ENCODE peak calls at places on chromosomes 3 and 15, in eight cellular contexts. Y is adrenal gland, N is nephron progenitor cell, V is neural progenitor cell, J is heart left ventricle, W is fibroblast of mammary gland, Q is PC-3, Z is GM13976. G is an unnamed sample.
A peak's percentile ranks its signal among the peaks of the same experiment; 100 is the strongest.

GRCh38 chr3:27859821-27860220 is 137.7 kb upstream of the EOMES start:
- DNase-seq in Y (no peak), Z (no peak), Q (peak; percentile 8), N (no peak), W (no peak), V (no peak), J (no peak), G (no peak)

GRCh38 chr3:72200332-72200731 is 415.4 kb upstream of the PROK2 start:
- DNase-seq in J (no peak), N (no peak), Z (no peak), Y (no peak), V (no peak), W (no peak), Q (no peak), G (no peak)

GRCh38 chr15:65094294-65094995 is 17.9 kb downstream of the KBTBD13 start:
- DNase-seq in N (no peak), J (no peak), V (no peak), Q (no peak), W (no peak), Z (no peak), Y (peak; percentile 56), G (no peak)

GRCh38 chr3:152745677-152746076 is 89.3 kb upstream of the P2RY1 start:
- DNase-seq in Z (no peak), V (no peak), W (no peak), Y (no peak), J (no peak), Q (no peak), N (no peak), G (no peak)

GRCh38 chr3:124277516-124277890 is 285.6 kb upstream of the ROPN1 start:
- DNase-seq in W (peak; percentile 45), Q (no peak), Z (no peak), Y (peak; percentile 57), J (peak; percentile 52), N (no peak), V (no peak), G (no peak)

GRCh38 chr3:64353256-64353655 is 128.0 kb upstream of the PRICKLE2 start:
- DNase-seq in J (no peak), Y (no peak), N (no peak), W (peak; percentile 54), Q (no peak), Z (no peak), V (no peak), G (no peak)

GRCh38 chr15:27592036-27592725 is 506.9 kb downstream of the OCA2 start:
- DNase-seq in Q (no peak), Z (no peak), J (no peak), Y (no peak), N (peak; percentile 12), W (no peak), V (peak; percentile 32), G (no peak)

GRCh38 chr3:10015476-10015904 is 10.7 kb upstream of the FANCD2 start:
- DNase-seq in W (peak; percentile 97), Y (peak; percentile 76), Z (no peak), J (peak; percentile 88), V (no peak), N (no peak), Q (peak; percentile 75), G (no peak)

GRCh38 chr15:59268199-59268979 is 61.7 kb downstream of the LDHAL6B start:
- DNase-seq in V (no peak), J (no peak), Y (no peak), Z (no peak), W (peak; percentile 85), Q (peak; percentile 63), N (no peak), G (no peak)

GRCh38 chr15:29682361-29682760 is 139.9 kb downstream of the TJP1 start:
- DNase-seq in J (no peak), Q (no peak), Y (no peak), V (no peak), Z (no peak), W (no peak), N (no peak), G (no peak)

GRCh38 chr15:28914046-28914445 is 28.3 kb downstream of the APBA2 start:
- DNase-seq in Z (no peak), V (no peak), W (no peak), N (no peak), J (no peak), Q (no peak), Y (no peak), G (no peak)

DNA sequence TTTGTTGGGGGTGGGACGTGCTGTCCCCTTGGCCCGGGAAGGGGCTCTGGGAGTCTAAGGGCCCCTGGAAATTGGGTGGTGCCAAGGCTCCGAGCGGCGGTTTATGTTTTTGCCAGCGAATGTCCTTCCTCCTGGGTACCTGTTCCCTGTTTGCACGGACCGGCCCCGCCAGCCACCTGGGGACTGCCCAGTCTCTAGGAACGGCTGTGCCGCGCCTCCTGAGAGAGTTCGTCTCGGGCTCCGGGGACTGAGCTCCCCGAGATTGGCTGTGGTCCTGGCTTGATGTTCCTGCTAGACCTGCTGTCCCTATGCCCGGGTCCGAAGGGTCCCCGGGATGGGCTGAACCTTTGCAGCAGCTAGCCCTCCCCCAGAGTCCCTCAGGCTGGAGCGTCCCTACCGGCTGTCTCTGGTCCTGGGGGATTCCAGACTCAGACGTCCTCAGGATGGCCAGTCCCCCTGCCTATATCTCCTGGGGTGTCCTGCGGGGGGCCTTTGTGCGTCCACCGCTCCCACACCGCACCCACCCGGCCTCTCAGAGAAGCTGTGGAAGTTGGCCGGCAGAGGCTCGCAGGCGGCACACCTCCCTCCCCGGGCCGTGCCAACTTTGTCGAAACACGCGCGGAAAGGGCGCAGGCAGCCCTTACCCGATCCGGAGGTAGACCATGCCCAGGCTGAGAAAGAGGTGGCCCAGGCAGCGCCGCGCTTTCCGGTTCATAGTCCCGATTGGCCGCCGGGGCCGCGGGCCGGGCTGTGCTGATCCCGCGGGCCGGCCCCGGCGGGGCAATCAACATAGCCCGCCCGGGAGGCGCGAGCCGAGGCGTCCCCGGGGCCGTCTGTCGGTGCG is 547 bp downstream of the WNT7A start:
- DNase-seq in N (peak; percentile 50), Z (peak; percentile 40), Q (peak; percentile 45), W (no peak), J (no peak), V (peak; percentile 60), Y (no peak), G (no peak)
- TF ChIP-seq CTCF in N (no peak), Z (no peak), Q (peak; percentile 27), W (no peak), J (no peak), V (no peak), Y (no peak), G (no peak)

DNA sequence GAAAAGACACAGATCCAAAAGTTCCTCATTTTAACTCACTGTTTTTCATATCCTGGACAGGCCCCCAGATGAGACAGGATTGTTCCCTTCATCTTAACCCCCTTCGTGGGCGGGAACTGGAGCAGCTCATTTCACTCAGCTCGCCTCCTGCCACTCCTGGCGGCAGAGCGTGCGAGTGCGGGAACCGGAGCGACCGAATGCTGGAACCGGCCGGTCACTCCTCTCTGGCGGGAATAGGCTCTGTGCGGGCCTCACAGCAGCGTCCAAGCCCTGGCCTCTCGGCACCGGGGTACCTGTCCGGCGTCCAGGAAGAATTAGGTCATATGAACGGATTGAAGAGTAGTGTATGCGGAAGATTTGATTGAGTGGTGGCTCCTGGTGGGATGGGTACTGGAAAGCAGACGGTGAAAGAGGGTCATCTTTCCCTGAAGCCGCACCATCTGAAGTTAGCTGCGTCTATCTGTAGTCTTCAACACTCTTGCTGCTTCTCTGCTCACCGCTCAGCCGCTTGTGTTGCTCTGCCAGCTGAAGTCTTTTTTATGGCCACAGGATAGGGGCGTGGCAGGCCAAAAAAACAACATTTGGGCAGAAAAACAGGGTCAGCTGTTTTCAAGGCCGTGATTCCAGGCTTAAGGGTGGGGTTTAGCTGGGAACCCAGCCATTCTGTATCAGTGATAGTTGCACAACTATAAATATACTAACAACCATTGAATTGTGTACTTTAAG is 42.3 kb upstream of the FXR1 start:
- DNase-seq in Q (no peak), Y (peak; percentile 27), Z (no peak), J (peak; percentile 42), V (peak; percentile 57), N (peak; percentile 57), W (peak; percentile 61), G (no peak)
- TF ChIP-seq CTCF in Q (no peak), Y (no peak), Z (no peak), J (no peak), V (no peak), N (no peak), W (no peak), G (no peak)

GRCh38 chr3:128442070-128442469 is 24.6 kb downstream of the DNAJB8 start:
- DNase-seq in W (no peak), Q (no peak), J (no peak), Y (no peak), N (no peak), Z (no peak), V (no peak), G (no peak)

GRCh38 chr3:128435561-128435960 is 31.1 kb downstream of the DNAJB8 start:
- DNase-seq in V (no peak), J (no peak), N (no peak), Z (no peak), W (no peak), Y (no peak), Q (no peak), G (no peak)

GRCh38 chr3:128439226-128439625 is 27.5 kb downstream of the DNAJB8 start:
- DNase-seq in J (no peak), N (no peak), W (no peak), Y (no peak), V (no peak), Q (no peak), Z (no peak), G (no peak)

GRCh38 chr3:128436214-128436613 is 30.5 kb downstream of the DNAJB8 start:
- DNase-seq in N (no peak), J (no peak), Y (no peak), Z (no peak), V (no peak), W (peak; percentile 10), Q (peak; percentile 60), G (no peak)

DNA sequence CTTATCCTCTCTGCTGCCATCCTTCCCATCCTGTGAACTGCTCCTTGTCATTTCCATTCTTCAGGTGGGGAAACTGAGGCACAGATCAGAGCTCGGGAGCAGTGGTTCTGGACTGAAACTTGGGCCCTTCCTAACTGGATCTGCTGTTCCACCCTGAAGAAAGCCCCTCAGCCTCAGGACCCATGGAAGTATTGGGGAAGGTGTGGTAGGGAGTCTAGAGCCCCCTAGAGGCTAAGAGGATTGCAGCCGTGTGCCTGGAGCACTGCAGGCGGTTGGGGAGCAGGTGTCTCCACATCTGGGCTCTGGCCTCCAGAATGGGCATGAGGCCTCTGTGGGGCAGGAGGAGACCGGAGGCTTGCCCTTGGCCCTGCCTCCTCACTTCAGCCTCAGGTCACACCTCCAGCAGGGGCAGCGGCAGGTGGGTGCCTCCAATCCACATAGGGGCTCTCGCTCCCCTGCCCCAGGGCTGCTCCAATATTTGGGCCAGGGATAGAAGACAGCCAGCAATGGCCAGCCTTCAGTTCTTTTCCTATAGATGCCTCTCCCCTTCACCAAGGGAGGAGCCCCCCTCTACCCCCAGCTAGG is 28.1 kb downstream of the DNAJB8 start:
- DNase-seq in J (no peak), Z (no peak), N (no peak), Q (no peak), V (peak; percentile 48), W (no peak), Y (no peak), G (no peak)
- TF ChIP-seq CTCF in J (peak; percentile 24), Z (no peak), N (peak; percentile 47), Q (peak; percentile 46), V (peak; percentile 70), W (peak; percentile 46), Y (no peak), G (peak; percentile 52)

DNA sequence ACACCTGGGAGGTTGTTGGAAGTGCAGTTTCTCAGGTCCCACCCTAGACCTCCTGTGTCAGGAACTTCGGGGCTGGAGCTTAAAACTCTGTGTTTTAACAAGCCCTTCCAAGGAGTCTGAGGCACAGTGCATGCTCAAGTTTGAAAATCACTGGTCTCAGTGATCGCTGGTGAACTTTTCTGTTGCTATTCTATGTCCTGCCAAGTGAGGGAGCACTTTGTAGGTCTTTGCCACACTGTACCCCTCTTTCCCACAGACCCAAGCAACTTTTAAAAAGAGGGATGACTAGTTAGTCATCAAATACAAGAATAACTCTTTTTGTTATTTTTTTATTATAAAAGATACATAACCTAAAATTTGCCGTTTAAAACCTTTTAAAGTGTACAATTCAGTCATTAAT is 133.7 kb downstream of the AGBL1 start:
- DNase-seq in N (no peak), V (no peak), Q (no peak), Y (no peak), J (no peak), Z (no peak), W (no peak), G (no peak)
- TF ChIP-seq CTCF in N (no peak), V (peak; percentile 48), Q (no peak), Y (no peak), J (no peak), Z (no peak), W (no peak), G (peak; percentile 15)

G was measured in neural crest cell.